ENCODE peak calls at places on chromosomes 7 and 10, in six cellular contexts. One of them, this sample, is unnamed.

GRCh38 chr7:137920637-137921473 is 74.1 kb upstream of the DGKI start:
- DNase-seq in CD8-positive, alpha-beta T cell: no peak
- DNase-seq in iPS DF 6.9: no peak
- DNase-seq in A673: no peak
- DNase-seq in T-cell: no peak
- DNase-seq in dorsolateral prefrontal cortex: no peak
- DNase-seq in this sample: no peak

GRCh38 chr7:26910221-26910620 is 45.8 kb upstream of the SKAP2 start:
- DNase-seq in dorsolateral prefrontal cortex: no peak
- DNase-seq in T-cell: no peak
- DNase-seq in CD8-positive, alpha-beta T cell: no peak
- DNase-seq in A673: no peak
- DNase-seq in iPS DF 6.9: no peak
- DNase-seq in this sample: no peak

GRCh38 chr7:158672975-158673374 is 31.6 kb downstream of the NCAPG2 start:
- DNase-seq in T-cell: no peak
- DNase-seq in iPS DF 6.9: no peak
- DNase-seq in A673: no peak
- DNase-seq in CD8-positive, alpha-beta T cell: no peak
- DNase-seq in dorsolateral prefrontal cortex: no peak
- DNase-seq in this sample: no peak

GRCh38 chr7:120452665-120453064 is 179.7 kb downstream of the KCND2 start:
- DNase-seq in dorsolateral prefrontal cortex: no peak
- DNase-seq in A673: no peak
- DNase-seq in T-cell: no peak
- DNase-seq in CD8-positive, alpha-beta T cell: no peak
- DNase-seq in iPS DF 6.9: no peak
- DNase-seq in this sample: no peak

GRCh38 chr7:158735935-158736334 is 31.3 kb upstream of the NCAPG2 start:
- DNase-seq in A673: no peak
- DNase-seq in T-cell: no peak
- DNase-seq in iPS DF 6.9: no peak
- DNase-seq in CD8-positive, alpha-beta T cell: no peak
- DNase-seq in dorsolateral prefrontal cortex: no peak
- DNase-seq in this sample: no peak

GRCh38 chr10:128092454-128092853 is 33.8 kb downstream of the MKI67 start:
- DNase-seq in T-cell: no peak
- DNase-seq in dorsolateral prefrontal cortex: no peak
- DNase-seq in iPS DF 6.9: no peak
- DNase-seq in CD8-positive, alpha-beta T cell: no peak
- DNase-seq in A673: no peak
- DNase-seq in this sample: no peak

GRCh38 chr7:539731-540411 is 20.2 kb upstream of the PDGFA start:
- DNase-seq in A673: no peak
- DNase-seq in iPS DF 6.9: no peak
- DNase-seq in CD8-positive, alpha-beta T cell: no peak
- DNase-seq in T-cell: no peak
- DNase-seq in dorsolateral prefrontal cortex: no peak
- DNase-seq in this sample: no peak

GRCh38 chr10:21138769-21139324 is 241.7 kb upstream of the NEBL start:
- DNase-seq in dorsolateral prefrontal cortex: no peak
- DNase-seq in T-cell: no peak
- DNase-seq in CD8-positive, alpha-beta T cell: no peak
- DNase-seq in iPS DF 6.9: no peak
- DNase-seq in A673: no peak
- DNase-seq in this sample: no peak

GRCh38 chr10:98101366-98101765 is 33.1 kb upstream of the R3HCC1L start:
- DNase-seq in A673: peak
- DNase-seq in dorsolateral prefrontal cortex: no peak
- DNase-seq in iPS DF 6.9: no peak
- DNase-seq in CD8-positive, alpha-beta T cell: no peak
- DNase-seq in T-cell: no peak
- DNase-seq in this sample: no peak

GRCh38 chr7:130959743-130960207 is 225.8 kb upstream of the KLF14 start:
- DNase-seq in iPS DF 6.9: no peak
- DNase-seq in T-cell: no peak
- DNase-seq in CD8-positive, alpha-beta T cell: no peak
- DNase-seq in dorsolateral prefrontal cortex: no peak
- DNase-seq in A673: peak
- DNase-seq in this sample: no peak

GRCh38 chr7:16646427-16647081 is 573 bp downstream of the BZW2 start:
- DNase-seq in T-cell: no peak
- DNase-seq in dorsolateral prefrontal cortex: no peak
- DNase-seq in iPS DF 6.9: no peak
- DNase-seq in A673: peak
- DNase-seq in CD8-positive, alpha-beta T cell: no peak
- DNase-seq in this sample: no peak